ENCODE peak calls at places on chromosomes 11 and 22, in ten cellular contexts. U, E, P, R, X, K, I, F, D and B are unnamed samples.

GRCh38 chr11:69104212-69104855 is 51.4 kb upstream of the SMIM38 start:
- DNase-seq in D (no peak), E (no peak), F (no peak), K (no peak), P (no peak), U (no peak), X (no peak), I (no peak), R (no peak), B (no peak)

GRCh38 chr11:46055371-46055770 is 65.9 kb downstream of the PHF21A start:
- DNase-seq in D (no peak), E (peak; percentile 86), X (no peak), P (no peak), R (no peak), K (no peak), U (no peak), I (no peak), F (no peak), B (no peak)

GRCh38 chr11:110873953-110874352 is 161.7 kb upstream of the ARHGAP20 start:
- DNase-seq in E (no peak), P (no peak), R (no peak), X (no peak), D (no peak), K (no peak), U (no peak), I (no peak), F (no peak), B (no peak)

GRCh38 chr11:65586247-65586630 is 9.4 kb downstream of the KCNK7 start:
- DNase-seq in E (no peak), D (no peak), K (no peak), F (no peak), P (no peak), U (no peak), X (no peak), I (no peak), R (no peak), B (no peak)

GRCh38 chr11:46381836-46382643 is 571 bp downstream of the MDK start:
- DNase-seq in E (no peak), K (no peak), X (no peak), I (no peak), F (no peak), D (no peak), P (peak; percentile 31), U (peak; percentile 68), R (no peak), B (peak; percentile 34)

GRCh38 chr11:35354644-35355043 is 64.7 kb downstream of the SLC1A2 start:
- DNase-seq in D (no peak), R (no peak), I (no peak), X (no peak), E (peak; percentile 38), U (no peak), F (no peak), P (no peak), K (no peak), B (no peak)

GRCh38 chr11:70341881-70342429 is 56.4 kb upstream of the CTTN start:
- DNase-seq in I (no peak), F (no peak), R (no peak), K (no peak), P (no peak), E (no peak), X (no peak), D (no peak), U (no peak), B (no peak)

GRCh38 chr11:69383946-69384547 is 90.1 kb downstream of the MYEOV start:
- DNase-seq in X (no peak), E (no peak), D (no peak), U (no peak), K (no peak), R (no peak), P (peak; percentile 12), F (no peak), I (no peak), B (no peak)

GRCh38 chr11:844693-845644 is 2.3 kb downstream of the TSPAN4 start:
- DNase-seq in F (peak; percentile 96), R (peak; percentile 97), I (peak; percentile 92), X (peak; percentile 92), E (peak; percentile 87), D (peak; percentile 79), P (peak; percentile 93), U (peak; percentile 99), K (peak; percentile 88), B (peak; percentile 86)

GRCh38 chr11:85661972-85662664 is 2.8 kb downstream of the CREBZF start:
- DNase-seq in R (no peak), K (no peak), I (no peak), X (no peak), E (peak; percentile 39), U (no peak), P (no peak), D (no peak), F (no peak), B (peak; percentile 52)

GRCh38 chr11:64242920-64243854 is 2.3 kb downstream of the FKBP2 start:
- DNase-seq in U (no peak), X (no peak), E (no peak), I (no peak), D (no peak), K (no peak), P (no peak), R (no peak), F (no peak), B (no peak)

GRCh38 chr11:64245401-64245796 is 1.3 kb downstream of the PPP1R14B start:
- DNase-seq in E (no peak), K (no peak), F (peak; percentile 77), I (peak; percentile 77), D (peak; percentile 70), P (no peak), X (no peak), U (peak; percentile 84), R (peak; percentile 65), B (no peak)

GRCh38 chr11:64244107-64244506 is 2.6 kb downstream of the PPP1R14B start:
- DNase-seq in K (no peak), D (no peak), X (no peak), E (no peak), I (no peak), F (no peak), U (no peak), P (no peak), R (no peak), B (no peak)

GRCh38 chr11:64245797-64246623 is 733 bp downstream of the PPP1R14B start:
- DNase-seq in E (peak; percentile 91), K (peak; percentile 70), X (peak; percentile 91), I (peak; percentile 86), P (peak; percentile 50), U (peak; percentile 86), R (peak; percentile 81), D (peak; percentile 77), F (peak; percentile 73), B (peak; percentile 81)

DNA sequence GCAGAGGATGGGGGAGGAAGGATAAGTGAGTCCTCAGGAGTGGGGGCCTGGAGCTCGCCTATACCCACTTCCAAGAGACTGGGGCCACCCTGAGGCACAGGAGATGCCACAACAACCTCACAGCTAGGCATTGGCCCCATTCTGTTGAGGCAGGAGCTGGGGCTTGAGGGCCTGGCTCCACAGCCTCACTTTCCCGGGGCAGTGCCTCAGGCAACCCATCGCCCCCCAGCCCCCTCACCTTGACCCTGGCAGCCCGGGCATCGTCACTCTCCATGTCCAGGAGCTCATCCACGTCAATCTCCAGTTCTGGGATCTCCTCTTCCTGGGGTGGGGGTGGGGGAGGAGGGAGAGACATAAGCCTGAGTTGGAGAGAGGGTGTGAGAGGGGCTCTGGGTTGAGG is 1.8 kb downstream of the PPP1R14B start:
- DNase-seq in P (no peak), E (no peak), I (no peak), U (no peak), F (no peak), D (peak; percentile 19), X (no peak), K (no peak), R (no peak), B (no peak)
- TF ChIP-seq POLR2A in P (no peak), E (no peak), I (no peak), U (no peak), F (no peak), D (no peak), X (no peak), K (no peak), R (no peak), B (no peak)

GRCh38 chr11:26065944-26066343 is 266.0 kb upstream of the ANO3 start:
- DNase-seq in F (no peak), P (no peak), X (no peak), I (no peak), R (no peak), U (no peak), D (no peak), E (no peak), K (no peak), B (no peak)

GRCh38 chr11:26062665-26063064 is 269.3 kb upstream of the ANO3 start:
- DNase-seq in K (no peak), E (no peak), F (no peak), X (no peak), D (no peak), I (no peak), R (no peak), P (no peak), U (no peak), B (no peak)

DNA sequence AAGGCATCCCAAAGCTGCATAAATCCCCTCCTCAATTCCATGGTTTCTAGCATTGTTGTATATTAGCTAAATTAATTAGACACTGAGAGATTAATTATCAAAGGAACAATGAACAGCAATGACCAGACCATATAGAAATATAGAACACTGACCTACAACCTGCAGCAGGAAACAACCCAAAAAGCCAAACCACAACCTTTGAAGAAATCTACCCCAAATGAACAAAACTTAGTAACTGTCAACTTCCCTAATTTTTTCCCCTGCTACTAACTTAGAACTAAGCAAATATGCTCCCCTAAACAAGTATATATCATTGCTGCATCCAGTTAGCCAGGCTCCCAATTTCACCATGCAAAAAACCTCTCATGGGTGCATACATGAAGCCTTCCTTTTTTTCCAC is 268.0 kb upstream of the ANO3 start:
- DNase-seq in D (no peak), E (no peak), K (no peak), P (no peak), R (no peak), F (no peak), I (no peak), X (no peak), U (no peak), B (no peak)
- TF ChIP-seq POLR2A in D (no peak), E (no peak), K (no peak), P (no peak), R (no peak), F (no peak), I (no peak), X (no peak), U (no peak), B (no peak)

GRCh38 chr11:113773416-113774173 is at the start of gene ZW10:
- DNase-seq in E (peak; percentile 96), D (peak; percentile 98), U (peak; percentile 98), F (peak; percentile 97), X (peak; percentile 94), R (peak; percentile 99), K (peak; percentile 97), P (peak; percentile 97), I (peak; percentile 97), B (peak; percentile 96)
- TF ChIP-seq POLR2A in E (peak; percentile 61), D (peak; percentile 51), U (peak; percentile 16), F (no peak), X (peak; percentile 70), R (peak; percentile 65), K (no peak), P (no peak), I (no peak), B (peak; percentile 74)

DNA sequence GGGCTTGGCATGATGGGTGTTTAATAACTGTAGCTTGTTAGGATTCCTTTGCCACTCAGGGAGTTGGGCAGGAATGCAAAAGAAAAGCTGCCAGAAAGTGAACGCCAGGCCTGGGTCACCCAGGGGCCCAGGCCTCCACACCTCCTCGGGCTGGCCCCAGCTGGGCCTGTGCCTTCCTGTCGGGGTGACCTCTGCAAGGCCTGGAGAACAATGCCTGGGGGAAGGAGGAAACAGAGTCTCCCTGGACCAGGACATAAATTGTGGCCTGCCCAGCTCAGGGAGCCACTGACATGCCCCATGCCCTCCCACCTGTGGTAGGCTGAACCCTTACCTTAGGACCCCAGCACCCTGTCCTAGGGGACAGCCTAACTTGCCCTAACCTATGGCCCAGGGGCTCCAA is 21.9 kb downstream of the MN1 start:
- DNase-seq in P (no peak), K (no peak), E (no peak), X (no peak), D (no peak), I (no peak), U (no peak), F (no peak), R (no peak), B (no peak)
- TF ChIP-seq POLR2A in P (no peak), K (no peak), E (no peak), X (no peak), D (no peak), I (no peak), U (no peak), F (no peak), R (no peak), B (no peak)